ENCODE peak calls at places on chromosomes 1 and 21, in five cellular contexts. H, S, Z, Q and R are unnamed samples.

GRCh38 chr1:47216278-47217059 is 15.6 kb downstream of the TAL1 start:
- DNase-seq in H (no peak), Z (no peak), Q (no peak), S (no peak), R (no peak)

GRCh38 chr1:180974236-180974635 is 48.4 kb downstream of the STX6 start:
- DNase-seq in H (no peak), Q (no peak), S (peak), Z (no peak), R (no peak)

GRCh38 chr1:192491804-192492554 is 83.6 kb upstream of the RGS1 start:
- DNase-seq in Z (no peak), Q (peak), H (no peak), S (no peak), R (no peak)

GRCh38 chr1:3904006-3904842 is 4.2 kb upstream of the C1orf174 start:
- DNase-seq in Z (no peak), S (no peak), Q (no peak), H (no peak), R (no peak)

GRCh38 chr1:3373700-3374405 is 80.6 kb upstream of the ARHGEF16 start:
- DNase-seq in H (no peak), S (no peak), Z (no peak), Q (no peak), R (no peak)

GRCh38 chr1:209651148-209651547 is 1.1 kb downstream of the LAMB3 start:
- DNase-seq in Q (peak), Z (peak), S (peak), H (peak), R (peak)

GRCh38 chr1:160997323-160998038 is 23.5 kb downstream of the F11R start:
- DNase-seq in Q (peak), H (no peak), S (peak), Z (no peak), R (peak)

GRCh38 chr1:214570442-214570841 is 19.0 kb upstream of the PTPN14 start:
- DNase-seq in S (peak), Q (peak), Z (no peak), H (no peak), R (peak)

GRCh38 chr1:5578690-5579089 is 413.5 kb downstream of the NPHP4 start:
- DNase-seq in S (no peak), H (no peak), Q (no peak), Z (no peak), R (no peak)

GRCh38 chr1:171730052-171730451 is 11.8 kb downstream of the VAMP4 start:
- DNase-seq in Z (no peak), H (no peak), Q (no peak), S (peak), R (no peak)

GRCh38 chr21:36887983-36888382 is 78.5 kb downstream of the HLCS start:
- DNase-seq in S (no peak), Z (no peak), H (no peak), Q (no peak), R (no peak)

GRCh38 chr1:87592156-87592555 is 263.5 kb downstream of the LMO4 start:
- DNase-seq in S (no peak), Z (no peak), H (no peak), Q (no peak), R (no peak)

GRCh38 chr1:182430263-182431068 is 19.5 kb upstream of the RGSL1 start:
- DNase-seq in Z (no peak), S (peak), H (peak), Q (peak), R (no peak)

GRCh38 chr1:77540501-77541161 is 141.8 kb downstream of the ZZZ3 start:
- DNase-seq in H (no peak), Q (peak), Z (no peak), S (peak), R (peak)

GRCh38 chr1:28193701-28194161 is 17.2 kb upstream of the PTAFR start:
- DNase-seq in S (no peak), H (no peak), Q (peak), Z (no peak), R (no peak)

GRCh38 chr1:241972703-241973375 is 15.3 kb downstream of the BECN2 start:
- DNase-seq in H (no peak), Z (no peak), S (peak), Q (no peak), R (peak)

GRCh38 chr21:17818158-17819113 is 720 bp downstream of the C21orf91 start:
- DNase-seq in Q (peak), H (peak), Z (peak), S (peak), R (peak)

GRCh38 chr1:73639494-73639893 is 558.5 kb downstream of the LRRIQ3 start:
- DNase-seq in H (no peak), S (no peak), Z (no peak), Q (no peak), R (no peak)

GRCh38 chr1:31984419-31985347 is 29.0 kb upstream of the KHDRBS1 start:
- DNase-seq in Z (no peak), Q (peak), S (peak), H (no peak), R (no peak)

GRCh38 chr1:176222196-176222595 is 15.1 kb upstream of the COP1 start:
- DNase-seq in Q (no peak), H (no peak), S (no peak), Z (no peak), R (no peak)

GRCh38 chr1:147202576-147202975 is 22.6 kb downstream of the FMO5 start:
- DNase-seq in Z (no peak), Q (no peak), S (no peak), H (no peak), R (no peak)

GRCh38 chr1:2231667-2232254 is 3.6 kb downstream of the SKI start:
- DNase-seq in S (peak), Q (peak), Z (peak), H (peak), R (no peak)

GRCh38 chr1:173467426-173467825 is 9.7 kb upstream of the PRDX6 start:
- DNase-seq in H (no peak), Q (no peak), S (peak), Z (no peak), R (no peak)

GRCh38 chr1:56081151-56081550 is 498.2 kb downstream of the PLPP3 start:
- DNase-seq in H (no peak), S (peak), Q (peak), Z (no peak), R (no peak)

GRCh38 chr1:47437518-47438320 is at the start of gene FOXD2:
- DNase-seq in H (peak), S (peak), Z (peak), Q (peak), R (peak)

GRCh38 chr1:109912873-109913272 is 2.2 kb downstream of the CSF1 start:
- DNase-seq in Q (no peak), Z (no peak), H (no peak), S (peak), R (no peak)

GRCh38 chr1:64471218-64471719 is 1.3 kb downstream of the CACHD1 start:
- DNase-seq in Z (no peak), Q (peak), H (no peak), S (peak), R (peak)

GRCh38 chr1:165050246-165050645 is 306.3 kb downstream of the LMX1A start:
- DNase-seq in H (no peak), Q (peak), Z (no peak), S (no peak), R (no peak)

GRCh38 chr21:23963454-23963853 is 1643.8 kb downstream of the MRPL39 start:
- DNase-seq in S (no peak), H (no peak), Z (no peak), Q (peak), R (no peak)

GRCh38 chr1:44061857-44062256 is 30.6 kb upstream of the SLC6A9 start:
- DNase-seq in Z (no peak), H (no peak), Q (no peak), S (no peak), R (no peak)

GRCh38 chr1:218524986-218525385 is 179.8 kb downstream of the TGFB2 start:
- DNase-seq in Q (no peak), H (no peak), Z (no peak), S (no peak), R (no peak)

GRCh38 chr1:31762726-31763670 is 1.1 kb downstream of the ADGRB2 start:
- DNase-seq in H (peak), Z (peak), S (peak), Q (peak), R (peak)

GRCh38 chr1:54248966-54249365 is 49.0 kb downstream of the MRPL37 start:
- DNase-seq in H (no peak), Q (no peak), Z (no peak), S (peak), R (no peak)

GRCh38 chr1:49187054-49187453 is 410.4 kb upstream of the BEND5 start:
- DNase-seq in Z (no peak), H (no peak), S (no peak), Q (no peak), R (no peak)

GRCh38 chr1:202160377-202160940 is at the start of gene PTPN7:
- DNase-seq in H (peak), S (no peak), Z (peak), Q (peak), R (no peak)

GRCh38 chr21:41582866-41583265 is 74.9 kb upstream of the TMPRSS2 start:
- DNase-seq in S (no peak), Z (no peak), Q (no peak), H (no peak), R (no peak)

GRCh38 chr1:33060579-33061083 is 20.3 kb upstream of the AZIN2 start:
- DNase-seq in Q (peak), S (peak), H (no peak), Z (no peak), R (no peak)

GRCh38 chr1:56525463-56526155 is 53.8 kb downstream of the PLPP3 start:
- DNase-seq in S (peak), Q (peak), Z (no peak), H (no peak), R (no peak)

GRCh38 chr1:41355761-41356160 is 5.5 kb upstream of the FOXO6 start:
- DNase-seq in S (no peak), H (no peak), Z (no peak), Q (no peak), R (no peak)